ENCODE peak calls at places on chromosomes 3 and 15, in four cellular contexts. O, Z, W and L are unnamed samples.

GRCh38 chr15:74768771-74769342 is 13.0 kb upstream of the CSK start:
- DNase-seq in O (peak; percentile 75), Z (peak; percentile 69), W (peak; percentile 42), L (peak; percentile 79)

GRCh38 chr15:37967788-37968187 is 33.3 kb downstream of the TMCO5A start:
- DNase-seq in O (peak; percentile 44), Z (no peak), W (no peak), L (no peak)

GRCh38 chr3:4574426-4574965 is 81.3 kb downstream of the ITPR1 start:
- DNase-seq in O (no peak), Z (no peak), W (no peak), L (no peak)

GRCh38 chr15:76837474-76837873 is 67.7 kb downstream of the SCAPER start:
- DNase-seq in O (no peak), Z (no peak), W (no peak), L (no peak)

GRCh38 chr3:130892759-130893239 is 1.1 kb upstream of the ATP2C1 start:
- DNase-seq in O (peak; percentile 74), Z (peak; percentile 61), W (peak; percentile 61), L (peak; percentile 87)

GRCh38 chr3:98035208-98035607 is at the start of gene GABRR3:
- DNase-seq in O (no peak), Z (no peak), W (no peak), L (no peak)

GRCh38 chr3:96106701-96107100 is 707.7 kb upstream of the EPHA6 start:
- DNase-seq in O (no peak), Z (no peak), W (no peak), L (no peak)

GRCh38 chr3:127694467-127695215 is 21.9 kb downstream of the ABTB1 start:
- DNase-seq in O (peak; percentile 86), Z (peak; percentile 42), W (peak; percentile 38), L (no peak)

GRCh38 chr15:32855942-32856341 is 138.1 kb downstream of the GREM1 start:
- DNase-seq in O (no peak), Z (no peak), W (peak; percentile 45), L (no peak)

GRCh38 chr3:7781395-7781794 is 720.2 kb upstream of the LMCD1 start:
- DNase-seq in O (no peak), Z (no peak), W (no peak), L (no peak)

GRCh38 chr15:101063212-101063611 is 144.1 kb downstream of the LRRK1 start:
- DNase-seq in O (no peak), Z (no peak), W (no peak), L (no peak)

GRCh38 chr3:151584603-151585002 is 123.7 kb upstream of the IGSF10 start:
- DNase-seq in O (no peak), Z (no peak), W (no peak), L (no peak)

GRCh38 chr3:129553171-129553570 is 10.2 kb downstream of the H1-8 start:
- DNase-seq in O (no peak), Z (no peak), W (no peak), L (no peak)

GRCh38 chr15:31803388-31803884 is 226.9 kb upstream of the CHRNA7 start:
- DNase-seq in O (no peak), Z (no peak), W (peak; percentile 3), L (no peak)

GRCh38 chr3:27501759-27502158 is 17.6 kb upstream of the SLC4A7 start:
- DNase-seq in O (no peak), Z (no peak), W (no peak), L (no peak)

GRCh38 chr3:148551767-148552260 is 145.9 kb upstream of the AGTR1 start:
- DNase-seq in O (no peak), Z (no peak), W (no peak), L (no peak)

GRCh38 chr15:87348746-87349145 is 907.8 kb downstream of the NTRK3 start:
- DNase-seq in O (no peak), Z (no peak), W (no peak), L (peak; percentile 11)

GRCh38 chr3:130849111-130849552 is 44.8 kb upstream of the ATP2C1 start:
- DNase-seq in O (peak; percentile 91), Z (no peak), W (no peak), L (no peak)

GRCh38 chr15:58165661-58166060 is 27.5 kb downstream of the AQP9 start:
- DNase-seq in O (peak; percentile 76), Z (no peak), W (no peak), L (peak; percentile 65)

GRCh38 chr15:99992611-99993231 is 259.5 kb upstream of the LYSMD4 start:
- DNase-seq in O (no peak), Z (no peak), W (no peak), L (no peak)

GRCh38 chr15:77013786-77014136 is 18.8 kb downstream of the PSTPIP1 start:
- DNase-seq in O (peak; percentile 49), Z (peak; percentile 86), W (peak; percentile 24), L (no peak)

GRCh38 chr15:28977377-28978010 is 91.7 kb downstream of the APBA2 start:
- DNase-seq in O (no peak), Z (no peak), W (peak; percentile 73), L (peak; percentile 94)

GRCh38 chr3:106242779-106243178 is 374.0 kb upstream of the CBLB start:
- DNase-seq in O (no peak), Z (no peak), W (no peak), L (no peak)

GRCh38 chr15:32775103-32775502 is 57.3 kb downstream of the GREM1 start:
- DNase-seq in O (no peak), Z (no peak), W (no peak), L (no peak)

GRCh38 chr3:45211466-45212094 is 14.5 kb downstream of the TMEM158 start:
- DNase-seq in O (no peak), Z (no peak), W (no peak), L (no peak)

GRCh38 chr3:38332202-38332601 is 14.4 kb upstream of the XYLB start:
- DNase-seq in O (no peak), Z (no peak), W (no peak), L (no peak)

GRCh38 chr3:68666409-68667193 is 265.7 kb downstream of the TAFA4 start:
- DNase-seq in O (no peak), Z (no peak), W (no peak), L (peak; percentile 8)

GRCh38 chr3:24272875-24273274 is 221.8 kb downstream of the THRB start:
- DNase-seq in O (no peak), Z (no peak), W (no peak), L (no peak)

GRCh38 chr3:71728632-71729342 is 3.6 kb upstream of the EIF4E3 start:
- DNase-seq in O (no peak), Z (no peak), W (no peak), L (peak; percentile 29)

GRCh38 chr15:91970142-91970541 is 116.6 kb downstream of the SLCO3A1 start:
- DNase-seq in O (peak; percentile 33), Z (no peak), W (no peak), L (peak; percentile 89)

GRCh38 chr3:126523745-126524428 is at the start of gene CHST13:
- DNase-seq in O (peak; percentile 46), Z (no peak), W (no peak), L (peak; percentile 57)

GRCh38 chr3:98735761-98736269 is 27.3 kb upstream of the ST3GAL6 start:
- DNase-seq in O (no peak), Z (no peak), W (no peak), L (no peak)

GRCh38 chr3:72836923-72837322 is 11.3 kb downstream of the SHQ1 start:
- DNase-seq in O (peak; percentile 90), Z (no peak), W (no peak), L (no peak)

GRCh38 chr3:190019020-190019419 is 101.7 kb downstream of the P3H2 start:
- DNase-seq in O (no peak), Z (no peak), W (no peak), L (no peak)

GRCh38 chr15:59917504-59918157 is 86.5 kb upstream of the FOXB1 start:
- DNase-seq in O (peak; percentile 72), Z (peak; percentile 71), W (peak; percentile 22), L (peak; percentile 58)
- TF ChIP-seq CTCF in O (no peak), Z (peak; percentile 71), W (peak; percentile 69), L (peak; percentile 62)

DNA sequence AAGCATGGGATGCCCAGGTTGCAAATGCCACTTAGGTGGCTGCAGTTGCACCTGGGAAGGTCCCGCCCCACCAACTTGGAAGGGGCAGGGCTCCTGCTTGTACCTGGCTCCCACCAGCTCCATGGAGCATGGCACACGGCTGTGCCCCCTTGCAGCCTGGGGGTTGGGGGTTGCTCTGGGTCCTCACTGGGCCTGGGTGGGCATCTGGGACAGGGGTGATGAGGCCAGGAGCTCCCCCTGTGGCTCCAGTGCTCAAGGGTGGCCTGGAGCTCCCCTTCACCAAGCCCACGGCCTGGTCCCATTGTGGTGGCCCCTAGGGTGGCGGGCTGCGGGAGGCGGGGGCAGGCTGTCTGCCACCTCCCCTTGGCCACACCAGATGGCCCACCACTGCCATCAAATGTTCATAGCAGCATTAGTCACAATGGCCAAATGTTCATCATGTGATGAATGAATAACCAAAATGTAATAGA is 36.7 kb downstream of the GHSR start:
- DNase-seq in O (no peak), Z (no peak), W (no peak), L (no peak)
- H3K36me3 ChIP-seq in O (no peaks in the 10 kb centered on the region), Z (no peaks in the 10 kb centered on the region), W (no peaks in the 10 kb centered on the region), L (no peaks in the 10 kb centered on the region)

GRCh38 chr3:147049305-147049704 is 357.0 kb downstream of the ZIC4 start:
- DNase-seq in O (no peak), Z (no peak), W (no peak), L (no peak)
- H3K4me1 ChIP-seq in O (no peaks in the 10 kb centered on the region), Z (no peaks in the 10 kb centered on the region), W (no peaks in the 10 kb centered on the region), L (no peaks in the 10 kb centered on the region)

GRCh38 chr3:149902498-149903139 is 68.1 kb downstream of the PFN2 start:
- DNase-seq in O (no peak), Z (no peak), W (no peak), L (peak; percentile 12)
- TF ChIP-seq CTCF in O (no peak), Z (no peak), W (peak; percentile 27), L (peak; percentile 30)

GRCh38 chr3:112405845-112406244 is 72.9 kb downstream of the CD200 start:
- DNase-seq in O (no peak), Z (no peak), W (no peak), L (no peak)

GRCh38 chr3:112411425-112411824 is 78.5 kb downstream of the CD200 start:
- DNase-seq in O (no peak), Z (no peak), W (no peak), L (no peak)

GRCh38 chr3:112407888-112408702 is 75.1 kb downstream of the CD200 start:
- DNase-seq in O (no peak), Z (no peak), W (no peak), L (no peak)

GRCh38 chr3:112407214-112407887 is 74.4 kb downstream of the CD200 start:
- DNase-seq in O (no peak), Z (no peak), W (no peak), L (no peak)

GRCh38 chr3:112409061-112409460 is 76.1 kb downstream of the CD200 start:
- DNase-seq in O (no peak), Z (no peak), W (no peak), L (no peak)
- H3K36me3 ChIP-seq in O (no peaks in the 10 kb centered on the region), Z (no peaks in the 10 kb centered on the region), W (no peaks in the 10 kb centered on the region), L (no peaks in the 10 kb centered on the region)

GRCh38 chr3:46868301-46868700 is 5.1 kb upstream of the MYL3 start:
- DNase-seq in O (no peak), Z (no peak), W (no peak), L (no peak)

GRCh38 chr3:46869440-46869839 is 6.2 kb upstream of the MYL3 start:
- DNase-seq in O (no peak), Z (no peak), W (no peak), L (no peak)

GRCh38 chr3:46870651-46871050 is 6.9 kb upstream of the PTH1R start:
- DNase-seq in O (no peak), Z (no peak), W (no peak), L (no peak)

GRCh38 chr3:46867550-46867898 is 4.3 kb upstream of the MYL3 start:
- DNase-seq in O (peak; percentile 87), Z (no peak), W (no peak), L (peak; percentile 88)

GRCh38 chr3:46868948-46869347 is 5.7 kb upstream of the MYL3 start:
- DNase-seq in O (no peak), Z (no peak), W (no peak), L (no peak)
- H3K4me1 ChIP-seq in O (peaks cover 26% of the 10 kb centered on the region), Z (no peaks in the 10 kb centered on the region), W (no peaks in the 10 kb centered on the region), L (peaks cover 59% of the 10 kb centered on the region)